ENCODE peak calls at places on chromosome 14, in six cellular contexts. I is H1, L is HCT116, K is K562, O is HepG2, C is GM12878. T is an unnamed sample.

GRCh38 chr14:74875941-74876913 is at the start of gene PROX2:
- DNase-seq in O (no peak), I (no peak), L (no peak), C (no peak), K (no peak), T (no peak)

GRCh38 chr14:100537701-100538565 is 49.3 kb downstream of the BEGAIN start:
- DNase-seq in O (no peak), L (no peak), K (no peak), I (no peak), C (no peak), T (peak; percentile 39)

GRCh38 chr14:30521899-30522736 is 36.8 kb upstream of the G2E3 start:
- DNase-seq in C (peak; percentile 9), O (peak; percentile 57), L (peak; percentile 54), I (no peak), K (peak; percentile 20), T (peak; percentile 8)

GRCh38 chr14:77609902-77610301 is 6.5 kb downstream of the SPTLC2 start:
- DNase-seq in I (no peak), K (no peak), C (no peak), L (no peak), O (no peak), T (no peak)

GRCh38 chr14:84458881-84459280 is 1071.1 kb upstream of the FLRT2 start:
- DNase-seq in O (no peak), L (no peak), C (no peak), I (no peak), K (no peak), T (no peak)

GRCh38 chr14:57060276-57060956 is 208.3 kb downstream of the EXOC5 start:
- DNase-seq in C (peak; percentile 52), I (no peak), O (no peak), K (peak; percentile 14), L (no peak), T (no peak)

GRCh38 chr14:85948163-85948562 is 418.2 kb downstream of the FLRT2 start:
- DNase-seq in L (no peak), K (no peak), O (no peak), C (no peak), I (no peak), T (no peak)

GRCh38 chr14:93285048-93285447 is 47.8 kb downstream of the BTBD7 start:
- DNase-seq in I (no peak), K (no peak), O (no peak), L (no peak), C (no peak), T (peak; percentile 17)

GRCh38 chr14:75979071-75979571 is 2.7 kb downstream of the TGFB3 start:
- DNase-seq in K (peak; percentile 17), O (no peak), C (no peak), L (no peak), I (no peak), T (peak; percentile 74)

GRCh38 chr14:64708148-64709004 is 4.2 kb downstream of the PLEKHG3 start:
- DNase-seq in C (no peak), I (no peak), L (no peak), O (no peak), K (no peak), T (no peak)

GRCh38 chr14:22387776-22388241 is 201.2 kb downstream of the DAD1 start:
- DNase-seq in O (no peak), L (no peak), K (no peak), I (no peak), C (no peak), T (peak; percentile 7)

GRCh38 chr14:51072976-51073375 is 21.9 kb downstream of the TRIM9 start:
- DNase-seq in C (no peak), L (no peak), I (no peak), K (no peak), O (no peak), T (no peak)

GRCh38 chr14:72745991-72746980 is 147.6 kb downstream of the DPF3 start:
- DNase-seq in L (no peak), I (no peak), C (no peak), O (no peak), K (no peak), T (no peak)

GRCh38 chr14:102779574-102780315 is 2.5 kb downstream of the TRAF3 start:
- DNase-seq in L (no peak), C (no peak), K (no peak), O (no peak), I (no peak), T (no peak)

GRCh38 chr14:80434574-80435321 is 223.4 kb upstream of the DIO2 start:
- DNase-seq in C (no peak), L (peak; percentile 1), K (no peak), I (no peak), O (no peak), T (no peak)

GRCh38 chr14:51442513-51443175 is 202.6 kb downstream of the TMX1 start:
- DNase-seq in K (no peak), L (no peak), C (no peak), O (no peak), I (no peak), T (no peak)

GRCh38 chr14:74621556-74621955 is 9.5 kb upstream of the LTBP2 start:
- DNase-seq in I (no peak), K (no peak), O (no peak), C (no peak), L (no peak), T (no peak)

GRCh38 chr14:97458302-97459137 is 661.3 kb downstream of the VRK1 start:
- DNase-seq in I (peak; percentile 23), C (no peak), K (no peak), L (no peak), O (no peak), T (peak; percentile 12)

GRCh38 chr14:22538671-22539228 is 50.3 kb downstream of the DAD1 start:
- DNase-seq in I (no peak), L (no peak), O (no peak), C (no peak), K (no peak), T (no peak)

GRCh38 chr14:99517046-99517642 is 35.9 kb downstream of the CCNK start:
- DNase-seq in C (no peak), I (no peak), K (no peak), L (no peak), O (no peak), T (peak; percentile 16)

GRCh38 chr14:89616425-89617141 is 199.6 kb upstream of the FOXN3 start:
- DNase-seq in O (peak; percentile 29), K (no peak), C (no peak), L (no peak), I (no peak), T (peak; percentile 52)

GRCh38 chr14:93239869-93240677 is 33.0 kb downstream of the UBR7 start:
- DNase-seq in I (no peak), C (no peak), L (peak; percentile 57), O (no peak), K (no peak), T (no peak)

GRCh38 chr14:88379706-88380343 is 5.6 kb upstream of the SPATA7 start:
- DNase-seq in C (no peak), K (no peak), O (no peak), I (no peak), L (no peak), T (no peak)
- TF ChIP-seq SIN3A in C (no peak), K (no peak), O (no peak), I (no peak), L (no peak), T (no peak)

GRCh38 chr14:23941230-23941629 is 12.3 kb upstream of the DHRS4 start:
- DNase-seq in O (no peak), K (peak; percentile 23), C (no peak), L (no peak), I (no peak), T (no peak)

GRCh38 chr14:23938823-23939222 is 14.7 kb upstream of the DHRS4 start:
- DNase-seq in I (no peak), L (no peak), C (no peak), O (no peak), K (no peak), T (no peak)

GRCh38 chr14:23937121-23937692 is 16.4 kb upstream of the DHRS4 start:
- DNase-seq in O (no peak), L (no peak), K (no peak), C (no peak), I (no peak), T (no peak)

GRCh38 chr14:23941669-23942068 is 11.9 kb upstream of the DHRS4 start:
- DNase-seq in L (no peak), I (no peak), C (no peak), K (no peak), O (no peak), T (no peak)

GRCh38 chr14:23939607-23940326 is 13.8 kb upstream of the DHRS4 start:
- DNase-seq in K (no peak), C (no peak), O (peak; percentile 96), L (no peak), I (no peak), T (no peak)
- TF ChIP-seq YY1 in K (no peak), C (no peak), O (no peak), L (no peak), I (no peak), T (no peak)

DNA sequence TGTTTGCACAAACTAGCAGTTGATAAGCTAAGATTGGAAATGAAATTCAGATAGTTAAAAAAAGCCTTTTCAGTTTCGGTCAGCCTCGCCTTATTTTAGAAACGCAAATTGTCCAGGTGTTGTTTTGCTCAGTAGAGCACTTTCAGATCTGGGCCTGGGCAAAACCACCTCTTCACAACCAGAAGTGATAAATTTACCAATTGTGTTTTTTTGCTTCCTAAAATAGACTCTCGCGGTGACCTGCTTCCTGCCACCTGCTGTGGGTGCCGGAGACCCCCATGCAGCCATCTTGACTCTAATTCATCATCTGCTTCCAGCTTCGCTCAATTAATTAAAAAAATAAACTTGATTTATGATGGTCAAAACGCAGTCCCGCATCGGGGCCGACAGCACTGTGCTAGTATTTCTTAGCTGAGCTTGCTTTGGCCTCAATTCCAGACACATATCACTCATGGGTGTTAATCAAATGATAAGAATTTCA is 335.6 kb downstream of the TMEM121 start:
- DNase-seq in O (no peak), I (no peak), C (peak; percentile 88), L (no peak), K (no peak), T (no peak)
- TF ChIP-seq JUND in O (no peak), I (no peak), C (peak; percentile 48), L (no peak), K (no peak), T (no peak)

GRCh38 chr14:54257424-54257823 is 139.4 kb upstream of the CDKN3 start:
- DNase-seq in K (no peak), L (no peak), C (no peak), O (no peak), I (no peak), T (no peak)

GRCh38 chr14:54256156-54256555 is 140.7 kb upstream of the CDKN3 start:
- DNase-seq in C (no peak), K (no peak), O (no peak), I (no peak), L (no peak), T (no peak)

GRCh38 chr14:54251356-54251755 is 145.5 kb upstream of the CDKN3 start:
- DNase-seq in I (no peak), L (no peak), C (no peak), O (no peak), K (no peak), T (no peak)

GRCh38 chr14:54253195-54253947 is 143.4 kb upstream of the CDKN3 start:
- DNase-seq in K (no peak), L (peak; percentile 91), I (no peak), C (no peak), O (peak; percentile 30), T (no peak)

GRCh38 chr14:54252072-54252730 is 144.6 kb upstream of the CDKN3 start:
- DNase-seq in O (peak; percentile 63), K (no peak), C (no peak), I (no peak), L (peak; percentile 95), T (no peak)
- TF ChIP-seq SIN3A in O (no peak), K (no peak), C (no peak), I (no peak), L (peak; percentile 94), T (no peak)

GRCh38 chr14:31529053-31529452 is 32.2 kb upstream of the NUBPL start:
- DNase-seq in L (no peak), C (no peak), K (no peak), I (no peak), O (peak; percentile 58), T (no peak)
- TF ChIP-seq YY1 in L (no peak), C (no peak), K (no peak), I (no peak), O (no peak), T (no peak)

T was measured in SK-N-SH.